ENCODE peak calls at places on chromosomes 4 and X, in eight cellular contexts. H is skeletal muscle cell; B is coronary artery; U is naive thymus-derived CD4-positive, alpha-beta T cell; I is NB4; T is lower leg skin; V is HFF-Myc; S is epithelial cell of proximal tubule. M is an unnamed sample.

GRCh38 chr4:79651516-79651915 is 243.5 kb upstream of the GK2 start:
- DNase-seq in U (no peak), B (no peak), V (no peak), H (no peak), S (peak), T (no peak), I (no peak), M (no peak)

GRCh38 chr4:114694770-114695169 is 96.2 kb downstream of the UGT8 start:
- DNase-seq in B (no peak), U (peak), V (peak), T (no peak), S (no peak), I (peak), H (no peak), M (no peak)

GRCh38 chr4:170009291-170009690 is 16.9 kb downstream of the MFAP3L start:
- DNase-seq in I (no peak), B (no peak), U (no peak), S (no peak), V (no peak), T (no peak), H (no peak), M (no peak)

GRCh38 chr4:80268936-80269335 is 2.5 kb downstream of the FGF5 start:
- DNase-seq in U (no peak), V (no peak), I (no peak), S (no peak), H (no peak), T (no peak), B (no peak), M (no peak)

GRCh38 chrX:115493015-115493414 is 68.0 kb upstream of the PLS3 start:
- DNase-seq in B (no peak), V (no peak), S (no peak), T (no peak), U (no peak), I (no peak), H (no peak), M (no peak)

GRCh38 chr4:6885953-6886557 is 23.6 kb upstream of the TBC1D14 start:
- DNase-seq in H (no peak), I (peak), U (no peak), B (peak), S (peak), T (peak), V (no peak), M (peak)

GRCh38 chr4:26858947-26859401 is 1.7 kb upstream of the STIM2 start:
- DNase-seq in U (no peak), V (no peak), H (no peak), S (no peak), T (no peak), I (peak), B (no peak), M (no peak)

GRCh38 chr4:168059251-168059650 is 33.1 kb upstream of the ANXA10 start:
- DNase-seq in I (no peak), B (no peak), U (no peak), T (no peak), S (no peak), H (peak), V (no peak), M (no peak)

GRCh38 chr4:52106701-52107100 is 55.6 kb downstream of the SPATA18 start:
- DNase-seq in B (no peak), V (peak), T (peak), S (no peak), I (no peak), H (no peak), U (no peak), M (no peak)

GRCh38 chrX:148601034-148601433 is 100.6 kb downstream of the AFF2 start:
- DNase-seq in I (peak), S (no peak), U (no peak), T (no peak), V (no peak), B (no peak), H (no peak), M (no peak)

GRCh38 chrX:54178100-54178940 is 4.7 kb downstream of the FAM120C start:
- DNase-seq in V (no peak), S (no peak), U (no peak), B (no peak), I (no peak), H (peak), T (no peak), M (no peak)

GRCh38 chr4:26201119-26201518 is 119.7 kb upstream of the RBPJ start:
- DNase-seq in V (no peak), I (peak), T (no peak), U (no peak), B (no peak), H (no peak), S (no peak), M (no peak)

GRCh38 chr4:110411599-110412011 is 64.3 kb upstream of the ENPEP start:
- DNase-seq in S (no peak), I (no peak), B (no peak), T (no peak), V (no peak), H (no peak), U (no peak), M (no peak)
- H3K4me3 ChIP-seq in S (peak), I (no peak), B (no peak), T (no peak), V (no peak), H (no peak), U (no peak), M (no peak)

DNA sequence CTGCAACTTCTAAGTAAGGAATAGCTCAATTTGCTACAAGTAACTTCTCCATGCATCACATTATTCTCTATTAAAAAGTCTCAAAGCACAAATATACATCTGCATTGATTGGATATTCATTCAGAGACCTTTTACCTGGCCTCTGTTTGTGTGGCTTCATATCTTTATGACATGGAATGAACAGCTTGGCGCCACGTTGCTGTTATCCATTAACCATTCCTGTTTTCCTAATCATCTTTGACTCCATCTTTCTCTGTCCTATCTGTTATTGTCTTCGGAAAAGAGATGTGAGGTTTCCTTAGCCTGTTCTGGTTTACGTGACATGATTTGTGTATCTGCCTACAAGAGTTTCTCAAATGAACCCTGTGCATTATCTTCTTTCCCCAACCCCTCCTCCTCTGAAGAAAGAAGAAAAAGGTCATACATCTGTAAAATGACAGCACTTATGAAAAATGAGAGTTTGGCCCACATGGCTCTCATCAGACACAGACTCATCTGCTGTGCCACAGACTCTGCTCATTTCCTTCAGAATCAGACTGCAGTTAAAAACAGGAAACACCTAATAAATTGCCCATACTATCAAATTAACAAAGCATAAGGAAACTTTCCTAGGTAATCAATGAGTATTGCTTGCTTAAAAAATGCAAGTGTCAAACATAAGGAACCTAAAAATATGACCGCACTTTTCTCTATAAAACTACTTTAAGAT is 347.6 kb upstream of the FAM241A start:
- DNase-seq in B (no peak), T (no peak), H (no peak), I (no peak), V (no peak), S (no peak), U (no peak), M (no peak)
- H3K4me3 ChIP-seq in B (no peak), T (no peak), H (no peak), I (no peak), V (no peak), S (no peak), U (no peak), M (no peak)

DNA sequence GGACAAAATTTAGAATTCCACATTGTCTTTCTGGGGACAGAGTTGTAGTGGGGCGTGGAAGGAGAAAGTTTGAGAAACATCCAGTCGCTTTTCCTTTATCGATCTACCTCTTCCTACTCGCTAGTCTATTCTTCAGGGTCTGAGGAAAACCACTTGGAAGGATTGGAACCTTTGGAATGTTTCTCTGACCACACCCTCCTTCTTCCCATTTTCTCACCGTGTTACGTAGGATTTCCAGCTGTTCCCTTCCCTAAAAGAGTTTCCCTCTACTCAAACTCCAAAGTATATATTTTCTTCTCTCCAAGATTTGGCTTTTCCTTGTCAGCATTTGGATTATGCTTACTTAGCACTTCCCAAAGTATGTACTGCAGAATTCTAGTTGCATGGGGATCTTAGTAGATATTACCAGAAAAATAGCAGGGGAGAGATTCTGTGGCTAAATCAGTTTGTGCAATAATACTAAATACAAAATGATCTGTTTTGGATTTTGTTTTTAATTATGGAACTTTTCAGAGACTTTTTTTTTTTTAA is 4.9 kb downstream of the ENPEP start:
- DNase-seq in T (no peak), S (no peak), U (no peak), V (no peak), I (no peak), B (no peak), H (no peak), M (no peak)
- H3K4me3 ChIP-seq in T (no peak), S (peak), U (no peak), V (no peak), I (no peak), B (peak), H (no peak), M (no peak)

GRCh38 chrX:108126661-108127060 is 35.1 kb downstream of the ATG4A start:
- DNase-seq in V (no peak), I (no peak), B (no peak), S (no peak), H (no peak), T (no peak), U (no peak), M (no peak)
- H3K4me3 ChIP-seq in V (no peak), I (no peak), B (no peak), S (no peak), H (no peak), T (no peak), U (no peak), M (no peak)

GRCh38 chr4:100190643-100191600 is 654 bp upstream of the DDIT4L start:
- DNase-seq in T (no peak), V (no peak), H (peak), U (peak), S (no peak), I (no peak), B (peak), M (no peak)
- H3K4me3 ChIP-seq in T (peak), V (peak), H (peak), U (peak), S (peak), I (no peak), B (peak), M (peak)

DNA sequence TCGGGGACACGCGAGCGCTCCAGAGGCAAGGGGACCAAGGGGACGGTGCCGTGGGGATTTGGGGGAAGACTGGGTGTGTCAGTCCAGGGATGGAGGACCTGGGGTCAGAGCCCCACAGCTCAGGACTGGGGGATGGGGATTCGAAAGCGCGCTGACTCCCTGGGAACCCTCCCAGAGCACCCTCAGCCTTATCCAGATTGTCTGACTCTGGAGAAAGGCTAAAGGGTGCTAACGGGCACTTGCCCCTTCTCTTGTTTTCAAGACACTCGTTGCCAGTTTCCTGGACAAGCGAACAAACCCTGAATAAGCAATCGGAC is 1.1 kb downstream of the DOCK11 start:
- DNase-seq in U (no peak), T (no peak), S (no peak), H (no peak), I (no peak), B (no peak), V (no peak), M (no peak)
- H3K4me3 ChIP-seq in U (peak), T (peak), S (peak), H (peak), I (peak), B (peak), V (peak), M (peak)

GRCh38 chr4:152697284-152698011 is 17.7 kb upstream of the TMEM154 start:
- DNase-seq in I (no peak), H (no peak), S (no peak), U (no peak), V (no peak), T (peak), B (no peak), M (no peak)
- H3K4me3 ChIP-seq in I (no peak), H (no peak), S (no peak), U (no peak), V (no peak), T (no peak), B (no peak), M (no peak)

DNA sequence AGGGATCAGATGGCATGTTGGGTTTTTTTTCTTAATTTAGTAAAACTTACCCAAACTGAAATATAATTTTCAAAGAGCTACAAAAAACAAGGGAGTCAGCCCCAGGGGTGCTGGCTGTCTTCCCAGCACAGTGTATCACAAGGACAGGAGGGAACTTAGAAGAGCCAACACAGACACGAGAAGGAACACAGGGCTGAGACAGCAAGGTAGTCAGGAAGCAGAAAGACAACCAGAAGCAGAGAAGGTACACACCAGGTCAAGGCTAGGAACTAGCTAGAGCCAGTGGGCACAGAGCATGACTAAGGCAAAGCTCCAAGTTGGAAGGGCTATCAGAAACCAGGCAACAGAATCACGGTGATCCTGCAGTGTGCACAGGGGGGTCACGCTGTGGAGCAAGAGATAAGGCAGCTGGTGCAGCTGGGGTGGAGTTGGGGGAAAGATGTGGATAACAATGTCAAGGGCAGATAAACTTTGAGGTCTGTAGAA is 168.7 kb downstream of the NR3C2 start:
- DNase-seq in S (no peak), U (no peak), H (no peak), T (no peak), I (no peak), V (no peak), B (no peak), M (no peak)
- H3K4me3 ChIP-seq in S (no peak), U (no peak), H (no peak), T (no peak), I (no peak), V (no peak), B (no peak), M (no peak)

GRCh38 chr4:183178201-183178600 is 79.1 kb downstream of the WWC2 start:
- DNase-seq in S (no peak), U (no peak), B (no peak), I (no peak), H (no peak), T (no peak), V (no peak), M (no peak)
- H3K4me3 ChIP-seq in S (no peak), U (no peak), B (no peak), I (no peak), H (no peak), T (no peak), V (no peak), M (no peak)

M was measured in ascending aorta.